ENCODE peak calls at places on chromosomes 7 and 10, in eight cellular contexts. D is A549, X is aorta, H is neural progenitor cell, E is suprapubic skin, M is AG04450, Q is Panc1, F is endodermal cell. R is an unnamed sample.

GRCh38 chr10:124547651-124548168 is 86.1 kb downstream of the LHPP start:
- DNase-seq in D (no peak), X (no peak), H (no peak), E (no peak), M (no peak), Q (no peak), F (no peak), R (no peak)

GRCh38 chr7:14973712-14974428 is 71.3 kb upstream of the DGKB start:
- DNase-seq in D (no peak), X (no peak), H (no peak), E (no peak), M (no peak), Q (no peak), F (no peak), R (no peak)

GRCh38 chr7:1676550-1677071 is 6.5 kb downstream of the ELFN1 start:
- DNase-seq in D (no peak), X (peak), H (no peak), E (peak), M (no peak), Q (no peak), F (no peak), R (no peak)

GRCh38 chr7:40859076-40859475 is 724.3 kb downstream of the SUGCT start:
- DNase-seq in D (no peak), X (no peak), H (no peak), E (no peak), M (no peak), Q (no peak), F (no peak), R (no peak)

GRCh38 chr7:50962962-50963374 is 180.3 kb upstream of the GRB10 start:
- DNase-seq in D (peak), X (peak), H (peak), E (no peak), M (no peak), Q (no peak), F (peak), R (peak)

GRCh38 chr7:27151945-27152815 is at the start of gene HOXA3:
- DNase-seq in D (no peak), X (no peak), H (no peak), E (peak), M (no peak), Q (no peak), F (peak), R (no peak)

GRCh38 chr10:27742195-27742925 is 3.3 kb downstream of the MKX start:
- DNase-seq in D (peak), X (peak), H (peak), E (no peak), M (peak), Q (no peak), F (peak), R (peak)

GRCh38 chr7:92608380-92609322 is 18.5 kb upstream of the FAM133B start:
- DNase-seq in D (no peak), X (no peak), H (peak), E (no peak), M (no peak), Q (no peak), F (peak), R (no peak)

GRCh38 chr7:149860821-149861727 is 12.7 kb upstream of the ATP6V0E2 start:
- DNase-seq in D (peak), X (no peak), H (peak), E (peak), M (no peak), Q (no peak), F (peak), R (no peak)

GRCh38 chr7:26584964-26585650 is 279.3 kb downstream of the SKAP2 start:
- DNase-seq in D (no peak), X (no peak), H (no peak), E (no peak), M (no peak), Q (no peak), F (no peak), R (no peak)

GRCh38 chr10:46283945-46284285 is 2.9 kb upstream of the ANTXRL start:
- DNase-seq in D (no peak), X (no peak), H (no peak), E (peak), M (no peak), Q (no peak), F (no peak), R (no peak)

GRCh38 chr10:33421789-33422188 is 87.3 kb upstream of the NRP1 start:
- DNase-seq in D (peak), X (peak), H (no peak), E (no peak), M (peak), Q (no peak), F (no peak), R (no peak)

GRCh38 chr7:73899731-73900142 is 38.8 kb downstream of the TMEM270 start:
- DNase-seq in D (no peak), X (peak), H (no peak), E (peak), M (peak), Q (no peak), F (peak), R (no peak)

GRCh38 chr10:29181936-29182335 is 106.9 kb upstream of the LYZL1 start:
- DNase-seq in D (no peak), X (no peak), H (no peak), E (no peak), M (no peak), Q (no peak), F (no peak), R (no peak)

GRCh38 chr10:52314822-52315552 is 906 bp downstream of the DKK1 start:
- DNase-seq in D (peak), X (peak), H (peak), E (peak), M (no peak), Q (no peak), F (no peak), R (no peak)

DNA sequence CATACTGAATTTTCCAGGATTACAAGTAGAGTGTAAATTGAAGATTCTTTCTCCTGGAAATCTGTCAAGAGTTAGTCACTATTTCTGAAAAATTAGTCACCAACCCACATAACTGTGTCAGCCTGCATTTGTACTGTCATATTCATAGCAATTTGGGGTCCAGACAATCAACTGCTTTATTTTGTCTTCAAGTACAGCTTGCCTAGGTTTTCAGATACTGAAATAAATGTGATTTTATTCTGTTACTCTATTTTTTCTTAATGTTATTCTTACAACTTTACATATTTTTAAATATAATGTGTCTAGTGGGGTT is 55.1 kb downstream of the CUBN start:
- DNase-seq in D (no peak), X (no peak), H (no peak), E (no peak), M (no peak), Q (no peak), F (no peak), R (no peak)
- H3K4me3 ChIP-seq in D (no peak), X (no peak), H (no peak), E (no peak), M (no peak), Q (no peak), F (no peak), R (no peak)

GRCh38 chr7:28165971-28166955 is 14.3 kb downstream of the JAZF1 start:
- DNase-seq in D (no peak), X (no peak), H (no peak), E (no peak), M (no peak), Q (no peak), F (no peak), R (no peak)
- H3K4me3 ChIP-seq in D (no peak), X (no peak), H (no peak), E (no peak), M (no peak), Q (no peak), F (no peak), R (no peak)

GRCh38 chr10:88082391-88082790 is 219.0 kb downstream of the PTEN start:
- DNase-seq in D (no peak), X (no peak), H (no peak), E (no peak), M (no peak), Q (no peak), F (no peak), R (no peak)
- H3K4me3 ChIP-seq in D (no peak), X (no peak), H (no peak), E (no peak), M (no peak), Q (no peak), F (no peak), R (no peak)

GRCh38 chr10:69328346-69328687 is 50.0 kb downstream of the HK1 start:
- DNase-seq in D (no peak), X (no peak), H (no peak), E (no peak), M (no peak), Q (no peak), F (peak), R (no peak)

GRCh38 chr10:69329721-69330178 is 51.5 kb downstream of the HK1 start:
- DNase-seq in D (no peak), X (no peak), H (peak), E (no peak), M (no peak), Q (no peak), F (peak), R (no peak)

GRCh38 chr10:69326692-69327091 is 48.4 kb downstream of the HK1 start:
- DNase-seq in D (no peak), X (no peak), H (no peak), E (no peak), M (no peak), Q (no peak), F (no peak), R (no peak)

GRCh38 chr10:69324583-69324982 is 46.3 kb downstream of the HK1 start:
- DNase-seq in D (no peak), X (no peak), H (no peak), E (no peak), M (no peak), Q (no peak), F (peak), R (no peak)

DNA sequence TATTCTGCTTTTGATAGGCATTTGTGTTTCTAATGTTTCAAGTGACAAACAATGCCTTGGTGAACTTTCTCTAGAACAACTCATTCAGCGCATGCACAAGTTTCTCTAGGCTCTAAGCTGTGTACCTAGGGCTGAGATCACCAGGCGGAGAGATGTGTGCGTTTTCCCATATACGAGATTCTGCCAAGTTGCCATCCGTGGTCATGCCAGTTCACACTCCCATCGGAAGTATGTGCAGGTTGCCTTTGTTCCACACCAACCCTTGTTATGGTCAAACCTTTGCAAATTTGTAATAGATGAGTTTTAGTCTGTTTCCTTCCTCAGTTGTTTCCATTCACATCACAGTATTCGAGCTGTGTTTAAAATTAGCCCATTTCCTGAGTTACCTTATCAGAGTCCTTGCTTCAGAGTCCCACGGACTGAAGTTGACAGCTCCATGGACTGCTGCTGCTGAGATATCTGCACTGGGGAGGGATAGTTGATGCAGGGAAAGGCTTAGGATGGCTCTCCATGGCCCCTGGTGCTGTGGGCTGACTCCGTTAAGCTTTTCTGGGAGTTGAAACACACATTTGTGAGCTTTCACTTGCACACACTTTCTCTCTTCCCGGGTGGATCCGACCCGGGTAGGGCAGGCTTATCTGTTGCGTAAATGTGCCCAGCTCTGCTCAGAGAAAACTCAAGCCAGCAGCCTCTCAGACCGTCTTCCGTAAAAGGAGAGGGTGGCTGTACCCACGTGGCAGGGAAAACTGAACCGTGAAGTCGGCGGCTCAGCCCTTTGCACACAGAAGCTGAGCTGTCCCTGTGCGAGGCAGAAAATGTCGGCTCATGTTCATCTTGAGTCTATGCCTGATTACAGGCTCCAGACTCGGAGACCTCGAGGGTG is 49.4 kb downstream of the HK1 start:
- DNase-seq in D (no peak), X (peak), H (no peak), E (peak), M (no peak), Q (no peak), F (peak), R (no peak)
- H3K4me3 ChIP-seq in D (no peak), X (peak), H (no peak), E (peak), M (peak), Q (peak), F (no peak), R (no peak)

GRCh38 chr7:128167316-128167691 is 73.8 kb upstream of the LEP start:
- DNase-seq in D (peak), X (no peak), H (peak), E (no peak), M (no peak), Q (no peak), F (peak), R (no peak)
- H3K4me3 ChIP-seq in D (peak), X (peak), H (peak), E (peak), M (peak), Q (peak), F (peak), R (no peak)

DNA sequence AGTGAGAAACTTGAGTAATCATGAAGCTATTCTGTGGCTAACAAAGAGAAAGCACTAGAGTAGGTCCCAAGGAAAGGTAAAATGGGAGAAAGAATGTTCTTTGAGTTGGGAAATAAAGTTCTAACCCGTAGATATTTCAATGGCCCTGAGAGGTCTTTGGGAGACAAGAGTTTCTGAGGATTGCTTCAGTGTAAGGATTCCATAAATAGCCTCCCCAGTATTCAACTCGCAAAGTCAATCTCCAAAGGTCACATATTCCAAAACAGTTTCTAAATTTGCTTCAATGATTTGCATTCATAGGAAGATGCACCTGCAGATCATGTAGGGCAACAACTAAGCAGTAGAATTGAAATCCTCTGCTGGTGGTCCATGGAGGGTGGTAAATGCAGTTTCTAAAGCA is 238.5 kb downstream of the TMEM178B start:
- DNase-seq in D (no peak), X (no peak), H (no peak), E (no peak), M (no peak), Q (no peak), F (no peak), R (no peak)
- H3K4me3 ChIP-seq in D (no peak), X (no peak), H (no peak), E (no peak), M (no peak), Q (no peak), F (no peak), R (no peak)

GRCh38 chr7:30682131-30683083 is at the start of gene CRHR2:
- DNase-seq in D (peak), X (no peak), H (peak), E (no peak), M (no peak), Q (no peak), F (peak), R (no peak)
- H3K4me3 ChIP-seq in D (peak), X (peak), H (peak), E (peak), M (peak), Q (no peak), F (peak), R (no peak)

R was measured in HCT116.